ENCODE peak calls at places on chromosome 17, in seven cellular contexts. C is tibial nerve; D is CD4-positive, CD25-positive, alpha-beta regulatory T cell; X is AG09309; Q is A549; L is CD8-positive, alpha-beta memory T cell; G is GM23338. P is an unnamed sample.

GRCh38 chr17:13921841-13922776 is 147.2 kb upstream of the COX10 start:
- DNase-seq in C (no peak), D (no peak), X (no peak), Q (no peak), L (no peak), G (peak), P (no peak)

GRCh38 chr17:61720016-61720795 is 129.2 kb upstream of the NACA2 start:
- DNase-seq in C (no peak), D (no peak), X (no peak), Q (no peak), L (no peak), G (no peak), P (peak)

GRCh38 chr17:83053779-83054451 is 25.5 kb upstream of the METRNL start:
- DNase-seq in C (peak), D (peak), X (no peak), Q (no peak), L (peak), G (no peak), P (no peak)

GRCh38 chr17:63523256-63523869 is at the start of gene KCNH6:
- DNase-seq in C (no peak), D (no peak), X (no peak), Q (no peak), L (no peak), G (peak), P (no peak)

GRCh38 chr17:80261159-80261894 is 675 bp downstream of the RNF213 start:
- DNase-seq in C (peak), D (peak), X (no peak), Q (peak), L (peak), G (peak), P (peak)

GRCh38 chr17:7862692-7863437 is 5.1 kb downstream of the CYB5D1 start:
- DNase-seq in C (peak), D (peak), X (no peak), Q (peak), L (peak), G (peak), P (peak)

GRCh38 chr17:41824086-41824485 is 11.3 kb downstream of the FKBP10 start:
- DNase-seq in C (no peak), D (no peak), X (no peak), Q (no peak), L (no peak), G (no peak), P (no peak)

GRCh38 chr17:33233855-33234228 is 59.3 kb downstream of the ASIC2 start:
- DNase-seq in C (no peak), D (peak), X (no peak), Q (no peak), L (no peak), G (no peak), P (no peak)

GRCh38 chr17:51860934-51861561 is 297.5 kb downstream of the CA10 start:
- DNase-seq in C (no peak), D (peak), X (no peak), Q (peak), L (no peak), G (peak), P (peak)

GRCh38 chr17:81071761-81072741 is 37.1 kb downstream of the BAIAP2 start:
- DNase-seq in C (no peak), D (no peak), X (no peak), Q (no peak), L (no peak), G (no peak), P (no peak)

GRCh38 chr17:17349724-17350106 is 46.5 kb downstream of the NT5M start:
- DNase-seq in C (no peak), D (no peak), X (no peak), Q (no peak), L (no peak), G (no peak), P (no peak)

GRCh38 chr17:35368086-35368824 is 5.2 kb downstream of the SLFN11 start:
- DNase-seq in C (peak), D (peak), X (no peak), Q (no peak), L (peak), G (peak), P (no peak)

DNA sequence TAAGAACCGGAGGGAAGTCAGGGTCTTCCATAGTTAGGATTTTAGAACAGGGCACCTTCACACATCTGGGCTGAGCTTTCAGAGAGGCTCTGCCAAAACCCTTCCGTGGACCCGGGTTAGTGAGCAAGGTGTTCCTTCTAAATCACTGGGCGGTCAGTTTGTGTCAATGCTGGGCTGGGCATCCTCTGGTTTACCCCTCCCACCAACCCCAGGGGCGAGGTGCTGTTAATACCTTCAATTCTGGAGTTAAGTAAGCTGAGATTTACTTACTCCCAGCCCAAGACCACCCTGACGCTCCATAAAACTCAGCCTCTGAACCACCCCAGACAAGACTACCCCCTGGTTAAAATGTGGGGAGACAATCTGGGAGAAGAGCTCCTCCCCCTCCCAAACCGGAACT is 1.0 kb downstream of the TMEM92 start:
- DNase-seq in C (no peak), D (no peak), X (no peak), Q (no peak), L (no peak), G (no peak), P (no peak)
- H3K4me3 ChIP-seq in C (no peak), D (no peak), X (no peak), Q (peak), L (no peak), G (peak), P (peak)

DNA sequence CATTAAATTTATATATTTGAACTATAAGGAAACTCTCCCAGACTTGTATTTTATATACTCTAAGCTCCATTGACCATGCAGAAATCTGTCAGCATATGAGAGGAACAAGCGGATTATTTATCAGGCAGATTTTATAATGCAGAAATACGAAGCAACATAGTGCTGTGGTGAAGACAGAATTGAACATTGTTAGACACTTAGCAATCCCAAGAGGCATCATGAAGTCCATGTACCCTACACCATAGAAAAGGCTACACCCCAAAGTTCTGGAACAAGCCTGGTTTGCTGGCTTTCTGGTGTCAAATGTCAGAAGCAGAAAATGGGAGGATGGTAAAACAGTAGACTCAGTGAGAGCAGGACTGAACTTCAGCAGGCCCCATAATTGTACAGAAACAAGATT is 241.1 kb downstream of the PRKCA start:
- DNase-seq in C (no peak), D (no peak), X (no peak), Q (no peak), L (no peak), G (no peak), P (no peak)
- H3K4me3 ChIP-seq in C (no peak), D (no peak), X (no peak), Q (no peak), L (no peak), G (no peak), P (no peak)

GRCh38 chr17:71192848-71193247 is 928.0 kb upstream of the SOX9 start:
- DNase-seq in C (no peak), D (no peak), X (no peak), Q (no peak), L (no peak), G (no peak), P (no peak)

GRCh38 chr17:71188811-71189492 is 931.9 kb upstream of the SOX9 start:
- DNase-seq in C (no peak), D (no peak), X (peak), Q (no peak), L (no peak), G (no peak), P (peak)

GRCh38 chr17:71192039-71192555 is 928.7 kb upstream of the SOX9 start:
- DNase-seq in C (no peak), D (no peak), X (no peak), Q (no peak), L (no peak), G (no peak), P (no peak)

GRCh38 chr17:71187145-71187878 is 933.5 kb upstream of the SOX9 start:
- DNase-seq in C (no peak), D (no peak), X (no peak), Q (no peak), L (no peak), G (no peak), P (peak)

DNA sequence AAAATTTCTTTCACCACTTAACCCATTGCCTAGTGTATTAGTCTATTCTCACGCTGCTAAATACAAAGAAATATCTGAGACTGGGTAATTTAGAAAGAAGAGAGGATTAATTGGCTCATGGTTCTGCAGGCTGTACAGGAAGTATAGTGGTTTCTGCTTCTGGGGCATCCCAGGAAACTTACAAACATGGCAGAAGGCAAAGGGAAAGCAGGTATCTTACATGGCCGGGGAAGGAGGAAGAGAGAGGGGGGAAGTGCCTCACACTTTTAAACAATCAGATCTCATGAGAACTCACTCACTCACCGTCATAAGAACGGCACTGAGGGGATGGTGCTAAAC is 931.4 kb upstream of the SOX9 start:
- DNase-seq in C (no peak), D (no peak), X (no peak), Q (no peak), L (no peak), G (no peak), P (no peak)
- H3K4me3 ChIP-seq in C (no peak), D (no peak), X (no peak), Q (no peak), L (no peak), G (no peak), P (no peak)

GRCh38 chr17:36703860-36704266 is 102.5 kb downstream of the MRM1 start:
- DNase-seq in C (no peak), D (peak), X (no peak), Q (peak), L (peak), G (peak), P (peak)
- H3K4me3 ChIP-seq in C (no peak), D (no peak), X (no peak), Q (no peak), L (no peak), G (peak), P (no peak)